ENCODE peak calls at places on chromosomes 5 and 9, in eight cellular contexts. X is putamen, R is LoVo, M is ELR, A is HCT116, G is GM04503, W is B cell, E is mucosa of gallbladder. T is an unnamed sample.

GRCh38 chr9:129336601-129337286 is 158.7 kb upstream of the IER5L start:
- DNase-seq in X (no peak), R (no peak), M (peak), A (no peak), G (no peak), W (peak), E (no peak), T (no peak)

GRCh38 chr5:117805058-117805457 is 1183.3 kb downstream of the DTWD2 start:
- DNase-seq in X (no peak), R (no peak), M (no peak), A (no peak), G (no peak), W (no peak), E (no peak), T (no peak)

GRCh38 chr5:74673011-74673790 is 11.8 kb upstream of the HEXB start:
- DNase-seq in X (peak), R (peak), M (peak), A (peak), G (no peak), W (no peak), E (no peak), T (no peak)

GRCh38 chr5:1352231-1352825 is 7.4 kb upstream of the CLPTM1L start:
- DNase-seq in X (no peak), R (no peak), M (no peak), A (no peak), G (no peak), W (no peak), E (no peak), T (no peak)

GRCh38 chr9:9912459-9912858 is 700.3 kb downstream of the PTPRD start:
- DNase-seq in X (no peak), R (no peak), M (peak), A (no peak), G (no peak), W (peak), E (no peak), T (no peak)

GRCh38 chr9:127207734-127208410 is 56.7 kb upstream of the GARNL3 start:
- DNase-seq in X (no peak), R (no peak), M (no peak), A (no peak), G (no peak), W (no peak), E (no peak), T (no peak)

GRCh38 chr5:133292300-133292699 is 240.5 kb downstream of the HSPA4 start:
- DNase-seq in X (no peak), R (peak), M (peak), A (peak), G (no peak), W (no peak), E (no peak), T (no peak)

GRCh38 chr9:92333288-92333634 is 7.5 kb downstream of the CENPP start:
- DNase-seq in X (no peak), R (no peak), M (no peak), A (no peak), G (no peak), W (no peak), E (no peak), T (no peak)

GRCh38 chr9:18014556-18014955 is 435.7 kb downstream of the SH3GL2 start:
- DNase-seq in X (peak), R (no peak), M (no peak), A (no peak), G (no peak), W (no peak), E (no peak), T (no peak)

GRCh38 chr9:76962732-76963131 is 56.7 kb upstream of the FOXB2 start:
- DNase-seq in X (no peak), R (no peak), M (no peak), A (no peak), G (no peak), W (no peak), E (no peak), T (no peak)

GRCh38 chr5:16464664-16465543 is 696 bp downstream of the ZNF622 start:
- DNase-seq in X (no peak), R (peak), M (peak), A (no peak), G (no peak), W (peak), E (no peak), T (peak)

GRCh38 chr5:111345731-111346130 is 121.5 kb downstream of the CAMK4 start:
- DNase-seq in X (peak), R (no peak), M (peak), A (no peak), G (peak), W (no peak), E (no peak), T (peak)